ENCODE peak calls at places on chromosomes 4 and X, in ten cellular contexts. N is stomach; M is fibroblast of pulmonary artery; Z is CD4-positive, alpha-beta T cell; W is left lung; C is Panc1; I is MM.1S; H is WERI-Rb-1; O is right lobe of liver; D is Calu3. J is an unnamed sample.

GRCh38 chr4:185657191-185657590 is 121.9 kb upstream of the PDLIM3 start:
- DNase-seq in Z (no peak), C (no peak), D (no peak), W (no peak), H (no peak), N (no peak), O (no peak), M (peak), I (no peak), J (no peak)

GRCh38 chr4:24321151-24321550 is 263.2 kb downstream of the DHX15 start:
- DNase-seq in H (no peak), Z (no peak), W (no peak), N (no peak), O (no peak), M (no peak), C (no peak), I (no peak), D (no peak), J (peak)

GRCh38 chr4:122450847-122451246 is 5.7 kb downstream of the IL2 start:
- DNase-seq in D (peak), Z (no peak), O (no peak), N (no peak), H (peak), W (no peak), M (peak), C (no peak), I (no peak), J (peak)

GRCh38 chrX:140066262-140066661 is 100.9 kb upstream of the CXorf66 start:
- DNase-seq in N (no peak), I (no peak), H (no peak), C (no peak), W (no peak), Z (no peak), O (no peak), D (no peak), M (no peak), J (no peak)

GRCh38 chrX:42098897-42099296 is 175.5 kb upstream of the CASK start:
- DNase-seq in M (peak), O (no peak), Z (no peak), H (no peak), I (no peak), C (no peak), D (no peak), N (no peak), W (no peak), J (no peak)

GRCh38 chr4:138875886-138876608 is 139.5 kb upstream of the NOCT start:
- DNase-seq in H (no peak), W (no peak), N (no peak), M (peak), Z (no peak), D (no peak), I (no peak), O (no peak), C (no peak), J (peak)

GRCh38 chr4:153909672-153910071 is 120.8 kb upstream of the SFRP2 start:
- DNase-seq in Z (no peak), W (no peak), D (no peak), H (no peak), I (no peak), N (no peak), C (no peak), O (no peak), M (no peak), J (no peak)

GRCh38 chr4:24443200-24443599 is 141.2 kb downstream of the DHX15 start:
- DNase-seq in I (no peak), C (no peak), O (no peak), M (no peak), N (no peak), Z (no peak), D (no peak), W (no peak), H (no peak), J (no peak)

GRCh38 chr4:43112139-43112538 is 219.6 kb downstream of the GRXCR1 start:
- DNase-seq in M (no peak), C (no peak), Z (no peak), N (no peak), O (no peak), I (no peak), D (no peak), H (no peak), W (no peak), J (no peak)

GRCh38 chr4:173794662-173795061 is 264.6 kb upstream of the HAND2 start:
- DNase-seq in C (no peak), O (no peak), W (no peak), N (no peak), Z (no peak), M (peak), H (no peak), I (no peak), D (no peak), J (peak)

GRCh38 chr4:186946682-186947294 is 223.1 kb upstream of the FAT1 start:
- DNase-seq in Z (no peak), O (peak), D (peak), C (no peak), N (peak), M (peak), W (peak), I (no peak), H (no peak), J (peak)

GRCh38 chr4:54384563-54384962 is 155.5 kb downstream of the PDGFRA start:
- DNase-seq in C (no peak), D (peak), W (no peak), O (no peak), Z (no peak), I (peak), M (peak), N (peak), H (peak), J (peak)

GRCh38 chr4:70583952-70584834 is 7.9 kb upstream of the AMBN start:
- DNase-seq in Z (no peak), N (peak), O (no peak), I (no peak), D (peak), M (no peak), C (no peak), W (no peak), H (no peak), J (no peak)

GRCh38 chr4:17544205-17544604 is 29.2 kb downstream of the CLRN2 start:
- DNase-seq in C (peak), D (peak), M (peak), H (no peak), W (no peak), N (no peak), I (no peak), O (no peak), Z (no peak), J (no peak)

GRCh38 chr4:1793496-1793840 is 375 bp downstream of the FGFR3 start:
- DNase-seq in D (peak), M (peak), Z (peak), W (no peak), N (peak), I (peak), C (no peak), H (peak), O (peak), J (no peak)

GRCh38 chr4:101044766-101045165 is 302.6 kb downstream of the PPP3CA start:
- DNase-seq in M (no peak), C (no peak), O (no peak), W (no peak), H (no peak), D (no peak), N (no peak), Z (no peak), I (no peak), J (no peak)

GRCh38 chrX:129634541-129634940 is 20.2 kb downstream of the APLN start:
- DNase-seq in H (no peak), M (no peak), N (no peak), I (no peak), D (no peak), O (no peak), W (no peak), Z (no peak), C (no peak), J (no peak)

GRCh38 chr4:5474756-5475155 is 233.6 kb downstream of the EVC2 start:
- DNase-seq in Z (no peak), W (no peak), N (no peak), C (no peak), H (no peak), M (peak), D (no peak), I (no peak), O (no peak), J (peak)

GRCh38 chr4:182801626-182802025 is 115.6 kb downstream of the DCTD start:
- DNase-seq in D (no peak), W (no peak), M (no peak), C (no peak), H (no peak), I (no peak), N (no peak), O (no peak), Z (no peak), J (no peak)

GRCh38 chrX:153411255-153411987 is at the start of gene ZFP92:
- DNase-seq in D (no peak), H (no peak), O (no peak), C (no peak), I (no peak), N (peak), W (peak), Z (peak), M (no peak), J (no peak)

DNA sequence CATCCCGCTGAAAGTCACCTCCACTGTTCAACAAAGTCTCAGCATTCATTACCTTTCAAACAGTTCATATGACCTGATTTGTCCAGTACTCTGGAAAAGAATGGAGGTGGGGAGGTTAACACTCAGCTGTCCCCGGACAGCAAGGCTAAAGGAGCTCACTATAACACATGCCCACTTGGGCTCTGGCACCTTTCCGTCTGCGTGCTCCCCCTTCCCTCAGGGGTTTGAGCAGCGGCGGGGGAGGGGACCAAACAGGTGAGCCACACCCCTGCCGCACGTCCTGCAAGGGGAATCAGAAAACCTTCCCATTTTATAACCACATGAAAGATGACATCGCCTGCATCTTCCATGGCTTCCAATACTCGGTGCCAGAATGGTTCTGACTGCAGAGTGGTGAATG is 39.9 kb upstream of the NFXL1 start:
- DNase-seq in O (no peak), N (no peak), C (no peak), I (no peak), D (no peak), W (no peak), Z (no peak), M (no peak), H (no peak), J (no peak)
- TF ChIP-seq CTCF in O (no peak), N (no peak), C (no peak), I (no peak), D (no peak), W (no peak), Z (no peak), M (no peak), H (no peak), J (no peak)

GRCh38 chr4:133324491-133324890 is 175.4 kb downstream of the PCDH10 start:
- DNase-seq in W (no peak), O (no peak), Z (no peak), H (no peak), C (no peak), I (no peak), M (no peak), N (no peak), D (no peak), J (no peak)

GRCh38 chr4:133323670-133324069 is 174.6 kb downstream of the PCDH10 start:
- DNase-seq in I (no peak), H (no peak), Z (no peak), W (no peak), D (no peak), O (no peak), C (no peak), M (no peak), N (no peak), J (no peak)

GRCh38 chr4:133316874-133317273 is 167.8 kb downstream of the PCDH10 start:
- DNase-seq in O (no peak), C (no peak), H (no peak), I (no peak), W (no peak), M (peak), Z (no peak), N (no peak), D (no peak), J (peak)

GRCh38 chr4:133320576-133321170 is 171.6 kb downstream of the PCDH10 start:
- DNase-seq in Z (no peak), D (peak), O (no peak), I (peak), N (no peak), M (peak), C (no peak), H (peak), W (no peak), J (peak)
- TF ChIP-seq CTCF in Z (no peak), D (peak), O (peak), I (peak), N (peak), M (peak), C (peak), H (peak), W (peak), J (peak)

GRCh38 chr4:146243141-146243882 is 29.0 kb downstream of the REELD1 start:
- DNase-seq in N (no peak), H (peak), I (no peak), C (no peak), M (peak), D (no peak), Z (no peak), W (peak), O (peak), J (no peak)
- TF ChIP-seq CTCF in N (no peak), H (peak), I (peak), C (peak), M (no peak), D (no peak), Z (peak), W (no peak), O (peak), J (peak)

GRCh38 chrX:44071847-44072545 is 98.8 kb upstream of the NDP start:
- DNase-seq in I (no peak), H (no peak), D (no peak), Z (no peak), N (no peak), O (no peak), M (peak), C (no peak), W (no peak), J (peak)

GRCh38 chrX:44071070-44071645 is 98.0 kb upstream of the NDP start:
- DNase-seq in N (no peak), H (no peak), C (no peak), M (no peak), Z (no peak), W (no peak), I (no peak), D (no peak), O (no peak), J (no peak)

GRCh38 chrX:44068043-44068442 is 94.9 kb upstream of the NDP start:
- DNase-seq in N (no peak), O (no peak), W (no peak), M (no peak), I (no peak), D (no peak), C (no peak), Z (no peak), H (no peak), J (no peak)

GRCh38 chrX:44072631-44073030 is 99.4 kb upstream of the NDP start:
- DNase-seq in W (no peak), D (no peak), H (no peak), M (no peak), Z (no peak), O (no peak), N (no peak), C (no peak), I (no peak), J (peak)
- TF ChIP-seq CTCF in W (no peak), D (no peak), H (no peak), M (no peak), Z (no peak), O (no peak), N (no peak), C (no peak), I (no peak), J (no peak)

DNA sequence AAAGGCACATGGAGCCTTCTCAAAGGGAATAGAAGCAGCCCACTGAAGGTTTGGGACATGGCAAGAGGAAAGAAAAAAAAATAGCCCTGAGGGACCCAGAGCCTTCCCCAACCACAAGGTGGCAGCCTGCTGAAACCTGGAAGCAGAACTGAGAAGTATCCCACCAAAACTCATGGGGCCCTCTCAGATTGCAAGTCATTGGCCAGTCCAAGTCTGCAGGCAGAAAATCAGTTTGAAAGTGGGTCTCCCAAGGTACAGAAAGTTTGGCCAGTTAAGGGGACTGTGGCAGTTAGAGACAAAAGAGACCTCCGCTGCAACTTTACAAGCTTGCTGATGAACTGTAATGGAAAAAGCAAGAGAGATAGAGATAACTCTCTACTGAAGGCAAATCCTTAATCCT is 155.8 kb downstream of the ANTXR2 start:
- DNase-seq in C (peak), N (peak), M (peak), Z (peak), H (peak), I (peak), W (no peak), D (peak), O (peak), J (peak)
- TF ChIP-seq CTCF in C (peak), N (peak), M (peak), Z (peak), H (peak), I (peak), W (peak), D (peak), O (peak), J (peak)

GRCh38 chr4:14592950-14593349 is 409.3 kb upstream of the CPEB2 start:
- DNase-seq in Z (no peak), C (no peak), I (no peak), W (no peak), H (no peak), O (no peak), N (no peak), M (no peak), D (no peak), J (no peak)

GRCh38 chr4:14596437-14596836 is 405.8 kb upstream of the CPEB2 start:
- DNase-seq in W (no peak), Z (no peak), I (no peak), H (no peak), M (no peak), O (no peak), D (no peak), C (no peak), N (no peak), J (no peak)

DNA sequence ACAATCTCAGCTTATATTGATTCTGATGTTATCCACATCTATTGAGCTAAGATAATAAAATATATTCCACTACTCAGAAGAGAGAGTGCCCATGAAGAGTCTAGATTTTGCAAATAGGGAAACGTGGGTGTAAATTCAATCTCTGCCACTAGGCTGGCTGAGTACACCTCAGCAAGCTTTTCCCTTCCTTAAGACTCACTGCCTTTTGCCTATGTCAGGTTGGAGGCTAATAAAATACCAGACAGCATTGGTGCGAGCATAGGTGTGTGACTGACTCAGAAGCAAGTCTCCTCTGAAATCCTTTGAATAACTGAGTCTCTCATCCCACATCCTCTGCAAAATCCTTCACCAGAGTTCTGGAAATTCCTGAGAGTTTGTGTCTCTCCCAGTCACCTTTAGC is 405.4 kb upstream of the CPEB2 start:
- DNase-seq in I (no peak), H (no peak), O (no peak), Z (no peak), N (no peak), D (no peak), C (no peak), W (no peak), M (no peak), J (no peak)
- TF ChIP-seq CTCF in I (no peak), H (peak), O (no peak), Z (no peak), N (no peak), D (no peak), C (no peak), W (no peak), M (no peak), J (peak)

DNA sequence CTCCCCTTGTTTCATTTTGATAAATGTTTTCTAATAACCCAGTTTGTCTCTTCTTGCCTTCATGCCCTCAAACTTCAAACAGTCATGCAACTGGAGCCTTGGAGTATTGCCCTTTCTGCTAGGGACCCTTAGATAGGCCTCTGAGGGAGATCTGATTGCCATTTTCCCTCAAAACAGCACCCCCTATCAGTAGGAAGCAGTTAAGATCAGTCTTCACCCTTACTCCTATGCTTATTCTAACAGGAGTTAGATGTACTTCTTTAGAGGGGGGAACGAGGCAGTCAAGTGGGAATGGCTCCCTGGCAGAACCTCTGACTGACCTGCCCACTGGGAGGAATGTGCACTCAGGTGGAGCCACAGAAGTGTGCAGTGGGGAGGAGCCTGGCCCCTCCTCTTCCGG is 74.1 kb downstream of the FAM47A start:
- DNase-seq in C (no peak), N (no peak), I (no peak), M (no peak), O (no peak), H (no peak), Z (no peak), D (no peak), W (no peak), J (no peak)
- TF ChIP-seq CTCF in C (no peak), N (no peak), I (no peak), M (no peak), O (no peak), H (peak), Z (no peak), D (no peak), W (no peak), J (no peak)

GRCh38 chrX:39560285-39560684 is 537.5 kb downstream of the BCOR start:
- DNase-seq in W (no peak), D (no peak), C (no peak), N (no peak), H (no peak), I (no peak), O (no peak), Z (no peak), M (no peak), J (no peak)

GRCh38 chrX:39550795-39551361 is 546.9 kb downstream of the BCOR start:
- DNase-seq in W (no peak), C (no peak), H (no peak), N (no peak), D (no peak), Z (no peak), I (no peak), M (no peak), O (no peak), J (no peak)

GRCh38 chrX:39551748-39552147 is 546.0 kb downstream of the BCOR start:
- DNase-seq in Z (no peak), I (no peak), H (no peak), D (no peak), W (no peak), N (no peak), M (no peak), C (no peak), O (no peak), J (no peak)

GRCh38 chrX:39559229-39559628 is 538.5 kb downstream of the BCOR start:
- DNase-seq in Z (no peak), W (no peak), H (no peak), O (no peak), D (no peak), I (no peak), M (no peak), N (no peak), C (no peak), J (peak)

GRCh38 chrX:39556056-39556455 is 541.7 kb downstream of the BCOR start:
- DNase-seq in C (no peak), M (no peak), W (no peak), O (no peak), H (no peak), N (no peak), I (no peak), Z (no peak), D (no peak), J (no peak)
- TF ChIP-seq CTCF in C (no peak), M (no peak), W (no peak), O (no peak), H (no peak), N (no peak), I (no peak), Z (no peak), D (no peak), J (no peak)

GRCh38 chr4:105599475-105599874 is 47.1 kb downstream of the ARHGEF38 start:
- DNase-seq in H (no peak), I (no peak), W (no peak), D (no peak), N (no peak), O (no peak), M (no peak), C (no peak), Z (no peak), J (no peak)

GRCh38 chr4:105598044-105598443 is 45.6 kb downstream of the ARHGEF38 start:
- DNase-seq in H (no peak), Z (no peak), I (no peak), M (no peak), D (no peak), O (no peak), N (no peak), W (no peak), C (no peak), J (no peak)

GRCh38 chr4:105598787-105599186 is 46.4 kb downstream of the ARHGEF38 start:
- DNase-seq in O (no peak), N (no peak), H (no peak), C (no peak), W (no peak), D (no peak), M (no peak), I (no peak), Z (no peak), J (no peak)

GRCh38 chr4:105594094-105595010 is 41.9 kb downstream of the ARHGEF38 start:
- DNase-seq in W (no peak), C (no peak), Z (no peak), D (no peak), I (peak), M (no peak), O (no peak), H (no peak), N (no peak), J (no peak)

GRCh38 chr4:105596676-105597075 is 44.3 kb downstream of the ARHGEF38 start:
- DNase-seq in O (no peak), W (no peak), I (no peak), C (no peak), N (no peak), H (no peak), D (no peak), Z (no peak), M (no peak), J (no peak)
- TF ChIP-seq CTCF in O (no peak), W (no peak), I (no peak), C (no peak), N (no peak), H (no peak), D (no peak), Z (no peak), M (no peak), J (no peak)